ENCODE peak calls at places on chromosomes 6 and 20, in six cellular contexts. R, Z, E, A, U and I are unnamed samples.

GRCh38 chr20:24673678-24674570 is 204.5 kb downstream of the SYNDIG1 start:
- DNase-seq in R (no peak), A (peak; percentile 26), E (peak; percentile 21), U (peak; percentile 75), Z (no peak), I (no peak)

GRCh38 chr6:42131531-42131930 is 10.9 kb downstream of the C6orf132 start:
- DNase-seq in U (peak; percentile 89), A (no peak), R (no peak), E (no peak), Z (no peak), I (no peak)

GRCh38 chr6:36852481-36853147 is 13.4 kb upstream of the CPNE5 start:
- DNase-seq in R (no peak), Z (peak; percentile 42), E (no peak), U (peak; percentile 79), A (no peak), I (no peak)

GRCh38 chr20:13102689-13103088 is 93.9 kb downstream of the SPTLC3 start:
- DNase-seq in Z (no peak), R (no peak), E (no peak), A (no peak), U (no peak), I (no peak)

GRCh38 chr6:15501806-15502450 is 160.9 kb downstream of the DTNBP1 start:
- DNase-seq in E (no peak), R (no peak), U (peak; percentile 81), Z (peak; percentile 70), A (peak; percentile 81), I (no peak)

GRCh38 chr6:111536888-111537287 is 53.9 kb upstream of the REV3L start:
- DNase-seq in E (no peak), A (no peak), U (no peak), Z (no peak), R (no peak), I (no peak)

GRCh38 chr6:155755452-155755851 is 299.8 kb upstream of the NOX3 start:
- DNase-seq in R (no peak), Z (no peak), E (no peak), U (peak; percentile 22), A (no peak), I (no peak)

GRCh38 chr20:46438156-46438750 is 31.8 kb upstream of the ELMO2 start:
- DNase-seq in U (peak; percentile 32), Z (no peak), A (no peak), R (no peak), E (peak; percentile 50), I (no peak)

GRCh38 chr6:131038612-131039344 is 24.3 kb downstream of the EPB41L2 start:
- DNase-seq in U (peak; percentile 71), E (no peak), Z (no peak), A (no peak), R (no peak), I (no peak)

GRCh38 chr6:148445620-148446019 is 103.0 kb downstream of the SASH1 start:
- DNase-seq in U (peak; percentile 85), E (no peak), R (no peak), Z (no peak), A (no peak), I (no peak)

GRCh38 chr20:63315240-63315981 is 22.4 kb downstream of the COL20A1 start:
- DNase-seq in U (no peak), A (no peak), E (no peak), R (peak; percentile 62), Z (no peak), I (no peak)

GRCh38 chr20:47358672-47359532 is 2.4 kb upstream of the ZMYND8 start:
- DNase-seq in A (peak; percentile 94), U (peak; percentile 90), E (peak; percentile 97), R (no peak), Z (peak; percentile 68), I (peak; percentile 18)

GRCh38 chr20:14374191-14374590 is 36.8 kb upstream of the FLRT3 start:
- DNase-seq in R (no peak), Z (no peak), U (no peak), A (no peak), E (no peak), I (no peak)

GRCh38 chr6:166440729-166441128 is 58.0 kb upstream of the MPC1 start:
- DNase-seq in E (no peak), R (no peak), U (no peak), Z (no peak), A (no peak), I (no peak)

GRCh38 chr6:121548146-121548545 is 112.7 kb downstream of the GJA1 start:
- DNase-seq in Z (no peak), U (no peak), R (no peak), E (no peak), A (no peak), I (no peak)

GRCh38 chr6:27250955-27251671 is 3.6 kb downstream of the PRSS16 start:
- DNase-seq in R (peak; percentile 88), A (no peak), E (peak; percentile 85), Z (peak; percentile 30), U (no peak), I (peak; percentile 18)

GRCh38 chr20:21801193-21801592 is 95.7 kb downstream of the PAX1 start:
- DNase-seq in Z (no peak), U (no peak), R (no peak), A (no peak), E (no peak), I (no peak)

GRCh38 chr20:2289475-2289874 is 6.3 kb upstream of the TGM3 start:
- DNase-seq in A (no peak), Z (no peak), E (no peak), R (no peak), U (no peak), I (no peak)

GRCh38 chr20:51094221-51094620 is 71.3 kb upstream of the KCNG1 start:
- DNase-seq in A (no peak), E (no peak), U (no peak), Z (no peak), R (no peak), I (no peak)

GRCh38 chr20:38228436-38228835 is 32.1 kb downstream of the KIAA1755 start:
- DNase-seq in A (no peak), Z (no peak), R (no peak), U (no peak), E (peak; percentile 23), I (no peak)

GRCh38 chr6:122695188-122695587 is 84.3 kb upstream of the FABP7 start:
- DNase-seq in A (no peak), U (no peak), Z (no peak), R (no peak), E (no peak), I (no peak)

GRCh38 chr6:85412926-85413325 is 37.0 kb upstream of the NT5E start:
- DNase-seq in E (no peak), R (no peak), U (no peak), Z (no peak), A (no peak), I (no peak)

GRCh38 chr6:137661601-137662000 is 167.4 kb upstream of the OLIG3 start:
- DNase-seq in A (no peak), E (peak; percentile 46), Z (no peak), R (no peak), U (peak; percentile 26), I (no peak)

GRCh38 chr6:138503881-138504680 is 4.8 kb upstream of the NHSL1 start:
- DNase-seq in Z (no peak), U (no peak), E (peak; percentile 44), A (no peak), R (no peak), I (no peak)

GRCh38 chr6:152089992-152090391 is 282.5 kb downstream of the ESR1 start:
- DNase-seq in Z (peak; percentile 54), A (no peak), R (no peak), E (peak; percentile 2), U (peak; percentile 55), I (no peak)

GRCh38 chr20:62980380-62980960 is 26.3 kb downstream of the BHLHE23 start:
- DNase-seq in E (no peak), U (no peak), Z (no peak), R (peak; percentile 72), A (no peak), I (no peak)

GRCh38 chr6:26270121-26270861 is 94.7 kb upstream of the BTN3A2 start:
- DNase-seq in R (no peak), Z (no peak), U (no peak), E (no peak), A (no peak), I (no peak)

GRCh38 chr6:73969982-73970960 is 274.3 kb downstream of the CD109 start:
- DNase-seq in R (no peak), A (no peak), E (peak; percentile 40), Z (no peak), U (peak; percentile 67), I (no peak)

GRCh38 chr6:129709909-129710721 is at the start of gene ARHGAP18:
- DNase-seq in R (peak; percentile 89), A (peak; percentile 94), Z (peak; percentile 82), E (peak; percentile 88), U (peak; percentile 89), I (peak; percentile 45)
- TF ChIP-seq POLR2A in R (peak; percentile 85), A (peak; percentile 79), Z (peak; percentile 88), E (peak; percentile 40), U (peak; percentile 68), I (peak; percentile 85)

GRCh38 chr20:11906626-11907480 is 10.8 kb upstream of the BTBD3 start:
- DNase-seq in U (no peak), R (no peak), E (no peak), Z (no peak), A (no peak), I (no peak)
- TF ChIP-seq CTCF in U (no peak), R (no peak), E (no peak), Z (no peak), A (no peak), I (no peak)

DNA sequence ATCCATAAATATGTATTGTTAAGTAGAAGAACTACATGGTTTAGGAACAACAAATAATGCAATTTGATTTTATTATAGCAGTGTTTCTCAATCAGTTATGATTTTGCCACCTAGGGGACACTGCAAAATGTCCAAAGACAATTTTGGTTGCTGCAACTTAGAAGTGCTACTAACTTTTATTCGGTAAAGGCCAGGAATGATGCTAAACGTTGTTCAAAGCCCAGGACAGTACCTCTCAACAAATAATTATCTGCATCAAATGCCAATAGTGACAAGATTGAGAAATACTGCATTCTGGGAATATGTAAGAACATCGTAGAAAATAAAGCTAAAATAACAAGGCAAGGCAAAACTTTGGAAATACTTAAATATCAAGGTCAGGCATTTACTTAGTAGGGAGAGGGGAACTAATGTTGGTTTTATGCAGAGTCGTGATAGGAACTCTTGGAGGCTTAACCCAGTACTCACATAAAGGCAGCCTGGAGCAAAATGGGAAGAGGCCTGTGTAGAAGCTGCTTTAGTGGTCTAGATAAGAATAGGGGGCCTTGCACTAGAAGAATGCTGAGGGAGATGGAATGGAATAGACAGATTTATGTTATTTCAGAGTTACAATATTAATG is 687.1 kb upstream of the CITED2 start:
- DNase-seq in R (no peak), E (no peak), U (no peak), A (no peak), Z (no peak), I (no peak)
- H3K27ac ChIP-seq in R (peak overlapping the region; percentile 40), E (peak overlapping the region; percentile 86), U (peak overlapping the region; percentile 88), A (peak overlapping the region; percentile 50), Z (peak overlapping the region; percentile 89), I (no peak overlapping the region)

GRCh38 chr20:36861875-36862801 is 13.8 kb upstream of the TLDC2 start:
- DNase-seq in R (no peak), U (peak; percentile 83), Z (peak; percentile 90), A (peak; percentile 98), E (peak; percentile 91), I (no peak)
- TF ChIP-seq POLR2A in R (peak; percentile 60), U (peak; percentile 69), Z (peak; percentile 65), A (peak; percentile 71), E (peak; percentile 76), I (peak; percentile 86)